ENCODE peak calls at places on chromosomes 12 and 14, in nine cellular contexts. One of them, this sample, is unnamed.

GRCh38 chr12:46359667-46360280 is 12.8 kb downstream of the SLC38A2 start:
- DNase-seq in fibroblast of villous mesenchyme: peak; percentile 14
- DNase-seq in NCI-H460: no peak
- DNase-seq in uterus: no peak
- DNase-seq in activated CD4-positive, alpha-beta T cell treated with anti-CD3 and anti-CD28 coated beads, Interleukin-2, amount 50 U/mL, for 1 hour: no peak
- DNase-seq in mesothelial cell of epicardium: no peak
- DNase-seq in cardiac fibroblast: peak; percentile 51
- DNase-seq in H9: no peak
- DNase-seq in HFFc6: no peak
- DNase-seq in this sample: no peak

GRCh38 chr14:20379743-20380142 is 33.6 kb downstream of the TEP1 start:
- DNase-seq in fibroblast of villous mesenchyme: no peak
- DNase-seq in NCI-H460: no peak
- DNase-seq in uterus: no peak
- DNase-seq in activated CD4-positive, alpha-beta T cell treated with anti-CD3 and anti-CD28 coated beads, Interleukin-2, amount 50 U/mL, for 1 hour: no peak
- DNase-seq in mesothelial cell of epicardium: no peak
- DNase-seq in cardiac fibroblast: no peak
- DNase-seq in H9: no peak
- DNase-seq in HFFc6: no peak
- DNase-seq in this sample: no peak

GRCh38 chr14:34843011-34843554 is 32.1 kb downstream of the BAZ1A start:
- DNase-seq in fibroblast of villous mesenchyme: peak; percentile 79
- DNase-seq in NCI-H460: peak; percentile 49
- DNase-seq in uterus: no peak
- DNase-seq in activated CD4-positive, alpha-beta T cell treated with anti-CD3 and anti-CD28 coated beads, Interleukin-2, amount 50 U/mL, for 1 hour: no peak
- DNase-seq in mesothelial cell of epicardium: no peak
- DNase-seq in cardiac fibroblast: peak; percentile 69
- DNase-seq in H9: no peak
- DNase-seq in HFFc6: peak; percentile 33
- DNase-seq in this sample: peak; percentile 24

GRCh38 chr12:122275459-122275858 is 9.2 kb upstream of the VPS33A start:
- DNase-seq in fibroblast of villous mesenchyme: peak; percentile 9
- DNase-seq in NCI-H460: no peak
- DNase-seq in uterus: no peak
- DNase-seq in activated CD4-positive, alpha-beta T cell treated with anti-CD3 and anti-CD28 coated beads, Interleukin-2, amount 50 U/mL, for 1 hour: no peak
- DNase-seq in mesothelial cell of epicardium: no peak
- DNase-seq in cardiac fibroblast: no peak
- DNase-seq in H9: no peak
- DNase-seq in HFFc6: no peak
- DNase-seq in this sample: no peak

GRCh38 chr12:119802472-119802871 is 74.6 kb downstream of the CIT start:
- DNase-seq in fibroblast of villous mesenchyme: peak; percentile 67
- DNase-seq in NCI-H460: no peak
- DNase-seq in uterus: no peak
- DNase-seq in activated CD4-positive, alpha-beta T cell treated with anti-CD3 and anti-CD28 coated beads, Interleukin-2, amount 50 U/mL, for 1 hour: no peak
- DNase-seq in mesothelial cell of epicardium: no peak
- DNase-seq in cardiac fibroblast: peak; percentile 77
- DNase-seq in H9: no peak
- DNase-seq in HFFc6: peak; percentile 37
- DNase-seq in this sample: no peak

GRCh38 chr14:98599082-98599481 is 672.9 kb downstream of the BCL11B start:
- DNase-seq in fibroblast of villous mesenchyme: no peak
- DNase-seq in NCI-H460: no peak
- DNase-seq in uterus: no peak
- DNase-seq in activated CD4-positive, alpha-beta T cell treated with anti-CD3 and anti-CD28 coated beads, Interleukin-2, amount 50 U/mL, for 1 hour: no peak
- DNase-seq in mesothelial cell of epicardium: no peak
- DNase-seq in cardiac fibroblast: no peak
- DNase-seq in H9: no peak
- DNase-seq in HFFc6: no peak
- DNase-seq in this sample: no peak

GRCh38 chr14:79661762-79662161 is 549.5 kb downstream of the DIO2 start:
- DNase-seq in fibroblast of villous mesenchyme: peak; percentile 1
- DNase-seq in NCI-H460: no peak
- DNase-seq in uterus: no peak
- DNase-seq in activated CD4-positive, alpha-beta T cell treated with anti-CD3 and anti-CD28 coated beads, Interleukin-2, amount 50 U/mL, for 1 hour: no peak
- DNase-seq in mesothelial cell of epicardium: no peak
- DNase-seq in cardiac fibroblast: peak; percentile 13
- DNase-seq in H9: no peak
- DNase-seq in HFFc6: no peak
- DNase-seq in this sample: peak; percentile 87

GRCh38 chr12:84632556-84632955 is 280.0 kb downstream of the SLC6A15 start:
- DNase-seq in fibroblast of villous mesenchyme: no peak
- DNase-seq in NCI-H460: peak; percentile 56
- DNase-seq in uterus: no peak
- DNase-seq in activated CD4-positive, alpha-beta T cell treated with anti-CD3 and anti-CD28 coated beads, Interleukin-2, amount 50 U/mL, for 1 hour: no peak
- DNase-seq in mesothelial cell of epicardium: no peak
- DNase-seq in cardiac fibroblast: no peak
- DNase-seq in H9: no peak
- DNase-seq in HFFc6: peak; percentile 26
- DNase-seq in this sample: no peak

GRCh38 chr12:121766290-121767039 is 27.0 kb downstream of the RHOF start:
- DNase-seq in fibroblast of villous mesenchyme: no peak
- DNase-seq in NCI-H460: no peak
- DNase-seq in uterus: no peak
- DNase-seq in activated CD4-positive, alpha-beta T cell treated with anti-CD3 and anti-CD28 coated beads, Interleukin-2, amount 50 U/mL, for 1 hour: no peak
- DNase-seq in mesothelial cell of epicardium: no peak
- DNase-seq in cardiac fibroblast: no peak
- DNase-seq in H9: no peak
- DNase-seq in HFFc6: no peak
- DNase-seq in this sample: no peak

GRCh38 chr12:106918746-106919145 is 37.0 kb upstream of the TMEM263 start:
- DNase-seq in fibroblast of villous mesenchyme: peak; percentile 25
- DNase-seq in NCI-H460: peak; percentile 16
- DNase-seq in uterus: no peak
- DNase-seq in activated CD4-positive, alpha-beta T cell treated with anti-CD3 and anti-CD28 coated beads, Interleukin-2, amount 50 U/mL, for 1 hour: no peak
- DNase-seq in mesothelial cell of epicardium: no peak
- DNase-seq in cardiac fibroblast: peak; percentile 29
- DNase-seq in H9: peak; percentile 67
- DNase-seq in HFFc6: no peak
- DNase-seq in this sample: peak; percentile 13

GRCh38 chr12:112711026-112711425 is 80.5 kb upstream of the RPH3A start:
- DNase-seq in fibroblast of villous mesenchyme: no peak
- DNase-seq in NCI-H460: no peak
- DNase-seq in uterus: no peak
- DNase-seq in activated CD4-positive, alpha-beta T cell treated with anti-CD3 and anti-CD28 coated beads, Interleukin-2, amount 50 U/mL, for 1 hour: no peak
- DNase-seq in mesothelial cell of epicardium: no peak
- DNase-seq in cardiac fibroblast: no peak
- DNase-seq in H9: no peak
- DNase-seq in HFFc6: no peak
- DNase-seq in this sample: no peak

GRCh38 chr12:23504043-23504442 is 445.4 kb downstream of the SOX5 start:
- DNase-seq in fibroblast of villous mesenchyme: no peak
- DNase-seq in NCI-H460: no peak
- DNase-seq in uterus: no peak
- DNase-seq in activated CD4-positive, alpha-beta T cell treated with anti-CD3 and anti-CD28 coated beads, Interleukin-2, amount 50 U/mL, for 1 hour: no peak
- DNase-seq in mesothelial cell of epicardium: no peak
- DNase-seq in cardiac fibroblast: no peak
- DNase-seq in H9: peak; percentile 51
- DNase-seq in HFFc6: no peak
- DNase-seq in this sample: no peak

GRCh38 chr14:100641274-100641860 is 54.1 kb upstream of the BEGAIN start:
- DNase-seq in fibroblast of villous mesenchyme: no peak
- DNase-seq in NCI-H460: no peak
- DNase-seq in uterus: no peak
- DNase-seq in activated CD4-positive, alpha-beta T cell treated with anti-CD3 and anti-CD28 coated beads, Interleukin-2, amount 50 U/mL, for 1 hour: no peak
- DNase-seq in mesothelial cell of epicardium: no peak
- DNase-seq in cardiac fibroblast: no peak
- DNase-seq in H9: no peak
- DNase-seq in HFFc6: no peak
- DNase-seq in this sample: no peak

GRCh38 chr14:31084385-31084784 is 58.2 kb upstream of the STRN3 start:
- DNase-seq in fibroblast of villous mesenchyme: no peak
- DNase-seq in NCI-H460: no peak
- DNase-seq in uterus: no peak
- DNase-seq in activated CD4-positive, alpha-beta T cell treated with anti-CD3 and anti-CD28 coated beads, Interleukin-2, amount 50 U/mL, for 1 hour: no peak
- DNase-seq in mesothelial cell of epicardium: no peak
- DNase-seq in cardiac fibroblast: no peak
- DNase-seq in H9: no peak
- DNase-seq in HFFc6: no peak
- DNase-seq in this sample: no peak

GRCh38 chr14:23366163-23366921 is 1.4 kb upstream of the EFS start:
- DNase-seq in fibroblast of villous mesenchyme: peak; percentile 77
- DNase-seq in NCI-H460: no peak
- DNase-seq in uterus: peak; percentile 83
- DNase-seq in activated CD4-positive, alpha-beta T cell treated with anti-CD3 and anti-CD28 coated beads, Interleukin-2, amount 50 U/mL, for 1 hour: no peak
- DNase-seq in mesothelial cell of epicardium: peak; percentile 88
- DNase-seq in cardiac fibroblast: peak; percentile 33
- DNase-seq in H9: peak; percentile 92
- DNase-seq in HFFc6: peak; percentile 25
- DNase-seq in this sample: no peak